ENCODE peak calls at places on chromosomes 6 and 20, in four cellular contexts. M, J, V and S are unnamed samples.

GRCh38 chr6:157099912-157100593 is 223.3 kb downstream of the TMEM242 start:
- DNase-seq in M (no peak), J (no peak), V (no peak), S (no peak)

GRCh38 chr6:5706094-5707033 is 300.4 kb downstream of the NRN1 start:
- DNase-seq in M (no peak), J (peak; percentile 31), V (no peak), S (no peak)

GRCh38 chr6:148426317-148426977 is 83.8 kb downstream of the SASH1 start:
- DNase-seq in M (no peak), J (no peak), V (no peak), S (no peak)

GRCh38 chr20:38290829-38291581 is 13.0 kb upstream of the BPI start:
- DNase-seq in M (peak; percentile 87), J (peak; percentile 75), V (peak; percentile 81), S (no peak)

GRCh38 chr6:147941143-147941542 is 401.5 kb upstream of the SASH1 start:
- DNase-seq in M (no peak), J (no peak), V (peak; percentile 21), S (no peak)

GRCh38 chr6:10385512-10386132 is 29.3 kb downstream of the TFAP2A start:
- DNase-seq in M (no peak), J (no peak), V (no peak), S (no peak)

GRCh38 chr6:162773996-162774395 is 46.2 kb downstream of the PACRG start:
- DNase-seq in M (no peak), J (no peak), V (no peak), S (no peak)

GRCh38 chr6:44430322-44430721 is 42.8 kb downstream of the CDC5L start:
- DNase-seq in M (no peak), J (no peak), V (no peak), S (peak; percentile 14)

GRCh38 chr6:146429831-146430230 is 113.8 kb upstream of the RAB32 start:
- DNase-seq in M (no peak), J (no peak), V (no peak), S (no peak)

GRCh38 chr20:18727032-18727508 is 86.5 kb upstream of the SCP2D1 start:
- DNase-seq in M (no peak), J (no peak), V (no peak), S (no peak)

GRCh38 chr20:5590899-5591298 is 159.3 kb upstream of the SHLD1 start:
- DNase-seq in M (no peak), J (no peak), V (no peak), S (no peak)

GRCh38 chr20:45372646-45373352 is 5.3 kb downstream of the TP53TG5 start:
- DNase-seq in M (no peak), J (peak; percentile 61), V (peak; percentile 38), S (no peak)

GRCh38 chr6:41728073-41728936 is 7.1 kb downstream of the TFEB start:
- DNase-seq in M (peak; percentile 58), J (no peak), V (no peak), S (no peak)

GRCh38 chr6:82775361-82775760 is 290.3 kb downstream of the UBE3D start:
- DNase-seq in M (no peak), J (no peak), V (no peak), S (peak; percentile 4)

GRCh38 chr20:11204926-11205768 is 531.3 kb upstream of the JAG1 start:
- DNase-seq in M (peak; percentile 71), J (peak; percentile 60), V (peak; percentile 59), S (peak; percentile 55)

GRCh38 chr20:61589055-61589385 is 337.0 kb downstream of the CDH4 start:
- DNase-seq in M (no peak), J (no peak), V (no peak), S (peak; percentile 82)

GRCh38 chr6:30689022-30689865 is 1.5 kb downstream of the NRM start:
- DNase-seq in M (no peak), J (no peak), V (no peak), S (no peak)

GRCh38 chr6:113805167-113805835 is 51.8 kb upstream of the MARCKS start:
- DNase-seq in M (no peak), J (no peak), V (no peak), S (no peak)

GRCh38 chr6:101294051-101294638 is 99.4 kb upstream of the GRIK2 start:
- DNase-seq in M (no peak), J (no peak), V (no peak), S (peak; percentile 3)

GRCh38 chr6:34057191-34057590 is 88.7 kb downstream of the GRM4 start:
- DNase-seq in M (no peak), J (no peak), V (no peak), S (no peak)

GRCh38 chr6:170545405-170545804 is 7.7 kb downstream of the PSMB1 start:
- DNase-seq in M (no peak), J (no peak), V (no peak), S (no peak)

GRCh38 chr6:44737829-44738528 is 350.5 kb downstream of the CDC5L start:
- DNase-seq in M (no peak), J (no peak), V (no peak), S (no peak)

GRCh38 chr20:36745234-36745926 is 510 bp downstream of the NDRG3 start:
- DNase-seq in M (peak; percentile 34), J (no peak), V (no peak), S (no peak)

GRCh38 chr20:38728911-38729642 is 4.8 kb downstream of the SLC32A1 start:
- DNase-seq in M (no peak), J (peak; percentile 58), V (peak; percentile 64), S (no peak)

GRCh38 chr20:49674383-49675352 is 39.0 kb downstream of the B4GALT5 start:
- DNase-seq in M (peak; percentile 98), J (no peak), V (peak; percentile 48), S (peak; percentile 71)

GRCh38 chr6:115891704-115892225 is 168.9 kb downstream of the FRK start:
- DNase-seq in M (no peak), J (no peak), V (no peak), S (no peak)